ENCODE peak calls at places on chromosomes 2 and 18, in four cellular contexts. One of them, this sample, is unnamed.

GRCh38 chr2:173957517-173957916 is 7.7 kb downstream of the SP3 start:
- DNase-seq in thoracic aorta: no peak
- DNase-seq in A673: no peak
- DNase-seq in breast epithelium: no peak
- DNase-seq in this sample: no peak

GRCh38 chr2:199602271-199602895 is 144.6 kb upstream of the SATB2 start:
- DNase-seq in thoracic aorta: no peak
- DNase-seq in A673: peak
- DNase-seq in breast epithelium: no peak
- DNase-seq in this sample: peak

GRCh38 chr2:196431957-196432356 is 207.6 kb upstream of the CCDC150 start:
- DNase-seq in thoracic aorta: no peak
- DNase-seq in A673: peak
- DNase-seq in breast epithelium: no peak
- DNase-seq in this sample: peak

GRCh38 chr2:20091305-20091991 is 40.0 kb upstream of the LAPTM4A start:
- DNase-seq in thoracic aorta: no peak
- DNase-seq in A673: peak
- DNase-seq in breast epithelium: peak
- DNase-seq in this sample: peak

GRCh38 chr2:238495422-238495821 is 68.7 kb downstream of the ASB1 start:
- DNase-seq in thoracic aorta: no peak
- DNase-seq in A673: no peak
- DNase-seq in breast epithelium: no peak
- DNase-seq in this sample: no peak

GRCh38 chr2:238585836-238586821 is 159.4 kb downstream of the ASB1 start:
- DNase-seq in thoracic aorta: no peak
- DNase-seq in A673: no peak
- DNase-seq in breast epithelium: no peak
- DNase-seq in this sample: no peak

GRCh38 chr18:54130631-54131030 is 93.8 kb downstream of the MBD2 start:
- DNase-seq in thoracic aorta: no peak
- DNase-seq in A673: no peak
- DNase-seq in breast epithelium: no peak
- DNase-seq in this sample: no peak

GRCh38 chr2:234694244-234695013 is 197.5 kb upstream of the ARL4C start:
- DNase-seq in thoracic aorta: no peak
- DNase-seq in A673: no peak
- DNase-seq in breast epithelium: no peak
- DNase-seq in this sample: peak

GRCh38 chr2:74625658-74626425 is 22.3 kb downstream of the M1AP start:
- DNase-seq in thoracic aorta: no peak
- DNase-seq in A673: no peak
- DNase-seq in breast epithelium: no peak
- DNase-seq in this sample: no peak

GRCh38 chr2:229080172-229080571 is 190.9 kb downstream of the PID1 start:
- DNase-seq in thoracic aorta: no peak
- DNase-seq in A673: no peak
- DNase-seq in breast epithelium: no peak
- DNase-seq in this sample: no peak

GRCh38 chr2:234135750-234136221 is 85.3 kb downstream of the SPP2 start:
- DNase-seq in thoracic aorta: no peak
- DNase-seq in A673: peak
- DNase-seq in breast epithelium: peak
- DNase-seq in this sample: peak

GRCh38 chr2:170123593-170123992 is 54.4 kb upstream of the MYO3B start:
- DNase-seq in thoracic aorta: no peak
- DNase-seq in A673: no peak
- DNase-seq in breast epithelium: no peak
- DNase-seq in this sample: no peak

GRCh38 chr2:194096402-194096801 is 1560.6 kb upstream of the SLC39A10 start:
- DNase-seq in thoracic aorta: no peak
- DNase-seq in A673: no peak
- DNase-seq in breast epithelium: no peak
- DNase-seq in this sample: no peak

GRCh38 chr2:182070736-182071135 is 85.1 kb downstream of the PPP1R1C start:
- DNase-seq in thoracic aorta: no peak
- DNase-seq in A673: no peak
- DNase-seq in breast epithelium: no peak
- DNase-seq in this sample: no peak

DNA sequence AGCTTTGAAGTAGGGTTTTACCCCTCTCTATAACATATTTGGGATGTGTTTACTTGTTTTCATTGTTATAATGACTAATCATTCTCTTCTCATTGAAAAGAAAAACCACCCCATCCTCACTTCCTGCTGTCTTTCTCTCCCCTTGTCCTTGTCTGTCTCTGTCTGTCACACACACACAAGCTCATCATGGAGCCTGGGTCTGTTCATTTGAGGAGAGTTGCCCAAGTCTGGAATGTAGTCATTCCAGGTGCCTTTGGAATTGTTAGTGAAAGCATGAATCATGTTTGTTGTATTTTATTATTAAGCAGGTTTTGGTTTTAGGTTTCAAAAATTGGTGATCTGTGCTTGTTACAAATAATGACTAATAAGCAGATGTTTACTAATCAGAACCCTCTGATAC is 133.5 kb upstream of the IL1R2 start:
- DNase-seq in thoracic aorta: no peak
- DNase-seq in A673: no peak
- DNase-seq in breast epithelium: no peak
- DNase-seq in this sample: peak
- TF ChIP-seq CTCF in thoracic aorta: no peak
- TF ChIP-seq CTCF in A673: no peak
- TF ChIP-seq CTCF in breast epithelium: no peak
- TF ChIP-seq CTCF in this sample: no peak

GRCh38 chr18:46294325-46294724 is 190.1 kb downstream of the HAUS1 start:
- DNase-seq in thoracic aorta: no peak
- DNase-seq in A673: no peak
- DNase-seq in breast epithelium: no peak
- DNase-seq in this sample: peak
- TF ChIP-seq CTCF in thoracic aorta: no peak
- TF ChIP-seq CTCF in A673: no peak
- TF ChIP-seq CTCF in breast epithelium: no peak
- TF ChIP-seq CTCF in this sample: no peak

DNA sequence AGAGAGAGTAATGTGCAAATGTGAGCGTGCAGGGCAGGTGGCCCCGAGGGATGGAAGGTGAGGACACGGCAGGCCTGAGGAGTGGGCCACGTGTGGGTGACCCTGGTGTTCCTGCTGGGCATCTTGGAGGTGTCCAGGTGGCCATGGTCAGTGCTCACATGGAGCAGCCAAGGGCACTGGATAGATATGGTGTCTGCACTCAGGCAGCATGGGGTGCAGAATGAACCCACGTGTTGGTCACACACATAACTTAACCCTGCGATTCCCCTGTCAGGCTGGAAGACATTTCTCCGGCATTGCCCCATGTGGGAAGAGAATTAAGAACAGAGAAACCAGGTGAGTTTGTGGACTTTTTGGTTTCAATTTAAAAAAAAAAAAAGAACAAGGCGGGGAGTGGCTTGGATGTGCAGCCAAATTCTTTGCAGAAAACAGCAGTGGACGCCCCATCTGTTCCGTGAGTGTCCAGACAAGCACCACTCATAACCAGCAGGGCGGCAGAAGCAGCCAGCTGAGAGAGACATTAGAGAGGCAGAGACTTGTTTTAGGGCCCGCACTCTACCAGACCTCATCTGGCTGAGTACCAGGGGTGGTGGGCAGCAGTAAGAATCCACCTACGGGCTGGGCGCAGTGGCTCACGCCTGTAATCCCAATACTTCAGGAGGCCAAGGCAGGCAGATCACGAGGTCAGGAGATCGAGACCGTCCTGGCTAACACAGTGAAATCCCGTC is 249.8 kb downstream of the ACKR3 start:
- DNase-seq in thoracic aorta: no peak
- DNase-seq in A673: no peak
- DNase-seq in breast epithelium: no peak
- DNase-seq in this sample: no peak
- TF ChIP-seq CTCF in thoracic aorta: no peak
- TF ChIP-seq CTCF in A673: no peak
- TF ChIP-seq CTCF in breast epithelium: no peak
- TF ChIP-seq CTCF in this sample: no peak

GRCh38 chr2:124804014-124804940 is 779.2 kb downstream of the CNTNAP5 start:
- DNase-seq in thoracic aorta: no peak
- DNase-seq in A673: peak
- DNase-seq in breast epithelium: no peak
- DNase-seq in this sample: peak
- TF ChIP-seq CTCF in thoracic aorta: no peak
- TF ChIP-seq CTCF in A673: peak
- TF ChIP-seq CTCF in breast epithelium: peak
- TF ChIP-seq CTCF in this sample: peak

DNA sequence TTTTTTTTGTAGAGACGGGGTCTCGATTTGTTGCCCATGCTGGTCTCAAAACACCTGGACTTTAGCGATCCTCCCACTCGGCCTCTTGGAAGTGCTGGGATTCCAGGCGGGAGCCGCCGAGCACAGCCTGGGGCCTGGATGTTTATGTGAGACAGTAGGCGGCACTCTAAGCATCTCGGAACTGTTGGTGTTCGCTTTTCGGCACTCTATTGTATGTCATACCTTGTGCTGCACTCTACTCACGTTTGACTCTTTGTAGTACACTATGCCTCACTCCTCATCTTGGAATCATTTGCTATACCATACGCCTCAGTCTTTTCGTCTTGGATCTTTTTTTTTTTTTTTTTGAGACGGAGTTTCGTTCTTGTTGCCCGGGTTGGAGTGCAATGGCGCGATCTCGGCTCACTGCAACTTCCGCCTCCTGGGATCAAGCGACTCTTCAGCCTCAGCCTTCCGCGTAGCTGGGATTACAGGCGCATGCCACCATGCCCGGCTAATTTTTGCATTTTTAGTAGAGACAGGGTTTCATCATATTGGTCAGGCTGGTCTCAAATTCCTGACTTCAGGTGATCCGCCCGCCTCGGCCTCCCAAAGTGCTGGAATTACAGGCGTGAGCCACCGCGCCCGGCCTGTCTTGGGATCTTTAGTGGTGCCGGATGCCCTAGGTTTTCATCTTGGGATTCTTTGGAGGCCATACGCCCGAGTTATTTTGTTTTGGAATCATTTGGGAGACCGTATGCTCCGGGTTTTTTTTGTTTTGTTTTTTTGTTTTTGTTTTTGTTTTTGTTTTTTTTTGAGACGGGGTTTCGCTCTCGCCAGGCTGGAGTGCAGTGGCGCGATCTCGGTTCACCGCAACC is 24.2 kb upstream of the ZDBF2 start:
- DNase-seq in thoracic aorta: no peak
- DNase-seq in A673: peak
- DNase-seq in breast epithelium: no peak
- DNase-seq in this sample: no peak
- TF ChIP-seq CTCF in thoracic aorta: no peak
- TF ChIP-seq CTCF in A673: peak
- TF ChIP-seq CTCF in breast epithelium: no peak
- TF ChIP-seq CTCF in this sample: no peak

GRCh38 chr18:44901283-44901682 is 220.6 kb downstream of the SETBP1 start:
- DNase-seq in thoracic aorta: no peak
- DNase-seq in A673: peak
- DNase-seq in breast epithelium: no peak
- DNase-seq in this sample: peak

GRCh38 chr18:44897445-44898215 is 216.9 kb downstream of the SETBP1 start:
- DNase-seq in thoracic aorta: no peak
- DNase-seq in A673: no peak
- DNase-seq in breast epithelium: no peak
- DNase-seq in this sample: no peak

GRCh38 chr18:44898536-44898935 is 217.8 kb downstream of the SETBP1 start:
- DNase-seq in thoracic aorta: no peak
- DNase-seq in A673: peak
- DNase-seq in breast epithelium: no peak
- DNase-seq in this sample: no peak

GRCh38 chr18:44900627-44901026 is 219.9 kb downstream of the SETBP1 start:
- DNase-seq in thoracic aorta: no peak
- DNase-seq in A673: no peak
- DNase-seq in breast epithelium: no peak
- DNase-seq in this sample: peak

GRCh38 chr18:44899832-44900231 is 219.1 kb downstream of the SETBP1 start:
- DNase-seq in thoracic aorta: no peak
- DNase-seq in A673: no peak
- DNase-seq in breast epithelium: no peak
- DNase-seq in this sample: no peak
- TF ChIP-seq CTCF in thoracic aorta: no peak
- TF ChIP-seq CTCF in A673: no peak
- TF ChIP-seq CTCF in breast epithelium: no peak
- TF ChIP-seq CTCF in this sample: peak

DNA sequence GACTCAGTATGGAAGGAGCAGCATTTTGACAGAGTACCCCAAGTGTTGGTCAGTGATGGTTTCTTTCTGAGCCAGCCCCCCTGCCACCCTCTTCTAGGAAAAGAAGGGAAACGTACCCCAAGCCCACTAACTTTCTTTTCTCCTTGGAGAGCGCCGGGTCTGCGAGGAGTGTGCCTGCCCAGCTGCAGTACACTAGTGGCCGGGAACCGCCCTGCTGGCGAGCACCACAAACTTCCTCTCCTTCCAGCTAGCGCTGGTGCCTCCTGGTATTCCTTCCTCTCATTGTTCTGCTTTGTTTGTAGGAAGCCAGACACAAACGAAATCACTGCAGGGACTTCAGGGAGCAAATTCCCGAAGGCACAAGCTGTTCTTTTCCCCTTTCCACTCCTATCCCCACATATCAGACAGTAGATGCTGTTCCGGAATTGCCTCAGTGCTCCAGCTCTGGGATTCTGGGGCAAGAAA is 1.8 kb downstream of the CCDC85A start:
- DNase-seq in thoracic aorta: no peak
- DNase-seq in A673: peak
- DNase-seq in breast epithelium: no peak
- DNase-seq in this sample: peak
- TF ChIP-seq CTCF in thoracic aorta: peak
- TF ChIP-seq CTCF in A673: no peak
- TF ChIP-seq CTCF in breast epithelium: no peak
- TF ChIP-seq CTCF in this sample: no peak

This sample was measured in MCF 10A.